ENCODE peak calls at places on chromosomes 5 and 9, in ten cellular contexts. M is HCT116; J is Caco-2; R is effector memory CD4-positive, alpha-beta T cell; X is heart left ventricle; Y is mesenchymal stem cell; P is GM12878; F is H7; E is trophoblast cell; A is ovary. I is an unnamed sample. For H3K27me3, the result is how much of the 10 kb centered on the place peaks cover.

GRCh38 chr5:6404129-6404528 is 25.8 kb upstream of the MED10 start:
- DNase-seq in M (no peak), J (no peak), R (no peak), X (no peak), Y (no peak), P (peak), F (no peak), E (no peak), A (no peak), I (no peak)

GRCh38 chr9:127523312-127523851 is 72.1 kb downstream of the LRSAM1 start:
- DNase-seq in M (peak), J (peak), R (peak), X (no peak), Y (peak), P (no peak), F (peak), E (peak), A (no peak), I (peak)

GRCh38 chr5:131221888-131222287 is 42.0 kb upstream of the CDC42SE2 start:
- DNase-seq in M (no peak), J (no peak), R (no peak), X (no peak), Y (no peak), P (no peak), F (no peak), E (no peak), A (no peak), I (no peak)

GRCh38 chr9:81427870-81428269 is 261.5 kb downstream of the TLE1 start:
- DNase-seq in M (no peak), J (no peak), R (no peak), X (no peak), Y (peak), P (no peak), F (no peak), E (no peak), A (no peak), I (no peak)

GRCh38 chr5:60399507-60399906 is 300.5 kb downstream of the DEPDC1B start:
- DNase-seq in M (no peak), J (no peak), R (no peak), X (no peak), Y (no peak), P (no peak), F (no peak), E (no peak), A (no peak), I (no peak)

GRCh38 chr9:123716339-123716738 is 213.6 kb downstream of the DENND1A start:
- DNase-seq in M (no peak), J (no peak), R (no peak), X (no peak), Y (no peak), P (peak), F (no peak), E (no peak), A (no peak), I (no peak)

GRCh38 chr5:129094924-129095797 is 612 bp downstream of the ISOC1 start:
- DNase-seq in M (no peak), J (peak), R (peak), X (peak), Y (peak), P (peak), F (peak), E (peak), A (peak), I (peak)

GRCh38 chr5:156124713-156125112 is 202.3 kb upstream of the SGCD start:
- DNase-seq in M (no peak), J (no peak), R (no peak), X (no peak), Y (peak), P (no peak), F (no peak), E (no peak), A (no peak), I (no peak)

GRCh38 chr5:81409845-81410369 is 16.0 kb upstream of the ACOT12 start:
- DNase-seq in M (no peak), J (no peak), R (no peak), X (no peak), Y (no peak), P (no peak), F (no peak), E (peak), A (no peak), I (no peak)

GRCh38 chr5:62314431-62314830 is 8.4 kb downstream of the KIF2A start:
- DNase-seq in M (no peak), J (no peak), R (no peak), X (no peak), Y (no peak), P (no peak), F (no peak), E (no peak), A (no peak), I (no peak)

GRCh38 chr9:133285252-133285775 is 10.3 kb upstream of the ABO start:
- DNase-seq in M (no peak), J (no peak), R (no peak), X (no peak), Y (no peak), P (no peak), F (no peak), E (no peak), A (no peak), I (no peak)

GRCh38 chr5:136032564-136032963 is 3.8 kb downstream of the TGFBI start:
- DNase-seq in M (no peak), J (no peak), R (no peak), X (no peak), Y (peak), P (no peak), F (no peak), E (no peak), A (no peak), I (no peak)

DNA sequence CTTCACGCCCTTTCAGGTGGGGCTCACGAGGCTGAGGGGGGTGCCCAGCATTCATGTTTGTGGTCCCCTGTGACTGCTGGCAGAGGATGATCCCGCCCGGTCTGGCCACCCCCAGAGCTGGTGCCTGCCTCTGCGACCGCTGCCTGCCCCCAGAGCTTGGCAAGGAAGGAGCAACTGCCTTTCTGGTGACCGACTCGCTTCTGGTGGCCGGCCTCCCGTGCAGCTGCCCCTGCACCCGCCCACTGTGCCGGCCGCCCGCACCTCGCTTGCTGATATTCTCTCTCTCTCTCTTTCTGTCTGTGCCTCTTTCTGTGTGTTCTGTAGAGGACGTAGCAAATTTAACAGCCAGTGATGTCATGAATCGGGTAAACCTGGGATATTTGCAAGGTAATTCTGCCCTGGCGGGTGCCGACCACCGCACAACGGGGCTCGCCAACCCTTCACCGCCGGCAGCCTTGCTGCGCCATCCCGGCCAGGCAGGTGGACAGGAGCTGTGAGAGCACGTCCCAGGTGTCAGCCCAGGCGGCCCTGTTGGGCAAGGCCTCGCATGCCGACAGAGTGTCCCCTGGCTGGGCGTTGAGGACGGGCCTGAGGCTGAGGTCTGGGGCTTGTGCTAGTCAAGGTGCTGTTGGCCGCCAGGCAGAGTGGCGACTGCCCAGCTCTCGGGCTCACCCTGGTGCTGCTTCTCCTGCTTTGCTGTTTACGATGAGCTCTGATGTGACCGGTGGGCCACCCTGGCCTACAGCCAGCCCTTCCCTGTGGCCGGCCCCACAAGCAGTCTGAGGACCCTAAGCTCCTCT is 86.0 kb downstream of the KCNT1 start:
- DNase-seq in M (no peak), J (no peak), R (no peak), X (no peak), Y (no peak), P (no peak), F (peak), E (no peak), A (no peak), I (no peak)
- H3K27me3 ChIP-seq in M (under half), J (under half), R (under half), X (under half), Y (under half), P (under half), F (under half), E (under half), A (under half), I (under half)

GRCh38 chr5:944621-944927 is 51.9 kb downstream of the TRIP13 start:
- DNase-seq in M (no peak), J (no peak), R (no peak), X (no peak), Y (no peak), P (no peak), F (no peak), E (no peak), A (no peak), I (no peak)

GRCh38 chr5:944992-945685 is 52.5 kb downstream of the TRIP13 start:
- DNase-seq in M (no peak), J (no peak), R (no peak), X (no peak), Y (peak), P (no peak), F (peak), E (no peak), A (no peak), I (peak)

GRCh38 chr5:945691-946541 is 53.2 kb downstream of the TRIP13 start:
- DNase-seq in M (no peak), J (no peak), R (no peak), X (no peak), Y (no peak), P (no peak), F (peak), E (no peak), A (no peak), I (peak)

GRCh38 chr5:943201-943873 is 50.7 kb downstream of the TRIP13 start:
- DNase-seq in M (no peak), J (no peak), R (no peak), X (no peak), Y (no peak), P (no peak), F (peak), E (no peak), A (no peak), I (no peak)

GRCh38 chr5:943874-944620 is 51.4 kb downstream of the TRIP13 start:
- DNase-seq in M (no peak), J (no peak), R (no peak), X (no peak), Y (no peak), P (no peak), F (peak), E (no peak), A (no peak), I (peak)
- H3K27me3 ChIP-seq in M (under half), J (under half), R (under half), X (under half), Y (half or more), P (under half), F (under half), E (under half), A (under half), I (under half)

GRCh38 chr5:114362977-114363721 is 1.3 kb downstream of the KCNN2 start:
- DNase-seq in M (no peak), J (no peak), R (no peak), X (peak), Y (peak), P (no peak), F (peak), E (no peak), A (no peak), I (no peak)

GRCh38 chr5:114360816-114361723 is 800 bp upstream of the KCNN2 start:
- DNase-seq in M (no peak), J (peak), R (no peak), X (peak), Y (peak), P (no peak), F (peak), E (no peak), A (peak), I (no peak)

GRCh38 chr5:114361724-114362196 is at the start of gene KCNN2:
- DNase-seq in M (no peak), J (peak), R (no peak), X (peak), Y (peak), P (peak), F (peak), E (peak), A (peak), I (peak)

GRCh38 chr5:114362197-114362976 is 517 bp downstream of the KCNN2 start:
- DNase-seq in M (no peak), J (no peak), R (no peak), X (peak), Y (peak), P (no peak), F (peak), E (peak), A (no peak), I (no peak)

GRCh38 chr5:114363837-114364236 is 2.0 kb downstream of the KCNN2 start:
- DNase-seq in M (no peak), J (peak), R (no peak), X (no peak), Y (no peak), P (no peak), F (peak), E (no peak), A (no peak), I (no peak)
- H3K27me3 ChIP-seq in M (under half), J (under half), R (under half), X (under half), Y (under half), P (under half), F (under half), E (under half), A (under half), I (under half)

GRCh38 chr5:138657360-138657759 is 82.2 kb upstream of the HSPA9 start:
- DNase-seq in M (no peak), J (no peak), R (no peak), X (peak), Y (no peak), P (no peak), F (no peak), E (no peak), A (no peak), I (no peak)
- H3K27me3 ChIP-seq in M (under half), J (under half), R (half or more), X (under half), Y (under half), P (under half), F (under half), E (under half), A (under half), I (under half)

I was measured in small intestine.